ENCODE peak calls at places on chromosomes 3 and 15, in four cellular contexts. One of them, this sample, is unnamed.

GRCh38 chr3:135878501-135878900 is 87.0 kb upstream of the PPP2R3A start:
- DNase-seq in SJSA1: no peak
- DNase-seq in stomach: no peak
- DNase-seq in Panc1: no peak
- DNase-seq in this sample: no peak

GRCh38 chr3:98522538-98523281 is at the start of gene CLDND1:
- DNase-seq in SJSA1: peak; percentile 89
- DNase-seq in stomach: peak; percentile 98
- DNase-seq in Panc1: peak; percentile 92
- DNase-seq in this sample: peak; percentile 94

GRCh38 chr15:83285979-83286553 is 1.6 kb upstream of the BNC1 start:
- DNase-seq in SJSA1: peak; percentile 90
- DNase-seq in stomach: no peak
- DNase-seq in Panc1: no peak
- DNase-seq in this sample: no peak

GRCh38 chr3:151394611-151395010 is 10.1 kb upstream of the P2RY12 start:
- DNase-seq in SJSA1: no peak
- DNase-seq in stomach: no peak
- DNase-seq in Panc1: no peak
- DNase-seq in this sample: no peak

GRCh38 chr3:110327870-110328269 is 743.7 kb upstream of the NECTIN3 start:
- DNase-seq in SJSA1: no peak
- DNase-seq in stomach: no peak
- DNase-seq in Panc1: no peak
- DNase-seq in this sample: no peak

GRCh38 chr15:74857082-74857655 is 14.2 kb upstream of the ULK3 start:
- DNase-seq in SJSA1: no peak
- DNase-seq in stomach: peak; percentile 55
- DNase-seq in Panc1: no peak
- DNase-seq in this sample: no peak

GRCh38 chr3:72058493-72059081 is 273.6 kb upstream of the PROK2 start:
- DNase-seq in SJSA1: no peak
- DNase-seq in stomach: no peak
- DNase-seq in Panc1: no peak
- DNase-seq in this sample: no peak

GRCh38 chr3:190692256-190692655 is 170.2 kb downstream of the GMNC start:
- DNase-seq in SJSA1: no peak
- DNase-seq in stomach: no peak
- DNase-seq in Panc1: no peak
- DNase-seq in this sample: no peak

GRCh38 chr3:170257145-170257544 is 34.9 kb downstream of the PRKCI start:
- DNase-seq in SJSA1: no peak
- DNase-seq in stomach: no peak
- DNase-seq in Panc1: no peak
- DNase-seq in this sample: no peak

GRCh38 chr15:71806452-71806931 is 3.9 kb upstream of the NR2E3 start:
- DNase-seq in SJSA1: peak; percentile 31
- DNase-seq in stomach: no peak
- DNase-seq in Panc1: no peak
- DNase-seq in this sample: no peak

GRCh38 chr3:143536817-143537535 is 311.3 kb downstream of the SLC9A9 start:
- DNase-seq in SJSA1: no peak
- DNase-seq in stomach: no peak
- DNase-seq in Panc1: no peak
- DNase-seq in this sample: no peak

GRCh38 chr3:127654374-127654773 is 18.4 kb upstream of the ABTB1 start:
- DNase-seq in SJSA1: no peak
- DNase-seq in stomach: no peak
- DNase-seq in Panc1: no peak
- DNase-seq in this sample: no peak

GRCh38 chr3:14453841-14454630 is 51.6 kb downstream of the SLC6A6 start:
- DNase-seq in SJSA1: no peak
- DNase-seq in stomach: peak; percentile 39
- DNase-seq in Panc1: no peak
- DNase-seq in this sample: no peak

GRCh38 chr3:89440351-89440750 is 332.9 kb downstream of the EPHA3 start:
- DNase-seq in SJSA1: no peak
- DNase-seq in stomach: no peak
- DNase-seq in Panc1: no peak
- DNase-seq in this sample: no peak

GRCh38 chr15:53454535-53454842 is 305.0 kb downstream of the WDR72 start:
- DNase-seq in SJSA1: no peak
- DNase-seq in stomach: no peak
- DNase-seq in Panc1: no peak
- DNase-seq in this sample: no peak

GRCh38 chr3:134328147-134328591 is 46.1 kb downstream of the AMOTL2 start:
- DNase-seq in SJSA1: peak; percentile 98
- DNase-seq in stomach: no peak
- DNase-seq in Panc1: no peak
- DNase-seq in this sample: no peak

GRCh38 chr3:12785096-12785495 is 11.4 kb upstream of the CAND2 start:
- DNase-seq in SJSA1: no peak
- DNase-seq in stomach: no peak
- DNase-seq in Panc1: no peak
- DNase-seq in this sample: no peak

GRCh38 chr15:52019394-52020252 is 604 bp downstream of the MAPK6 start:
- DNase-seq in SJSA1: peak; percentile 86
- DNase-seq in stomach: peak; percentile 89
- DNase-seq in Panc1: peak; percentile 78
- DNase-seq in this sample: peak; percentile 68

GRCh38 chr3:177824190-177824786 is 627.0 kb upstream of the TBL1XR1 start:
- DNase-seq in SJSA1: no peak
- DNase-seq in stomach: peak; percentile 62
- DNase-seq in Panc1: no peak
- DNase-seq in this sample: no peak

GRCh38 chr3:64187065-64187959 is 38.0 kb downstream of the PRICKLE2 start:
- DNase-seq in SJSA1: peak; percentile 95
- DNase-seq in stomach: peak; percentile 40
- DNase-seq in Panc1: peak; percentile 82
- DNase-seq in this sample: no peak

GRCh38 chr3:12193485-12194165 is 34.9 kb upstream of the TIMP4 start:
- DNase-seq in SJSA1: peak; percentile 92
- DNase-seq in stomach: peak; percentile 44
- DNase-seq in Panc1: peak; percentile 86
- DNase-seq in this sample: no peak

GRCh38 chr3:148697311-148698189 is at the start of gene AGTR1:
- DNase-seq in SJSA1: no peak
- DNase-seq in stomach: peak; percentile 28
- DNase-seq in Panc1: no peak
- DNase-seq in this sample: no peak

GRCh38 chr15:41866872-41867579 is 26.8 kb downstream of the SPTBN5 start:
- DNase-seq in SJSA1: no peak
- DNase-seq in stomach: no peak
- DNase-seq in Panc1: no peak
- DNase-seq in this sample: no peak

GRCh38 chr15:70761931-70762468 is 1.4 kb downstream of the UACA start:
- DNase-seq in SJSA1: no peak
- DNase-seq in stomach: no peak
- DNase-seq in Panc1: no peak
- DNase-seq in this sample: no peak

GRCh38 chr3:124664804-124665203 is 65.4 kb upstream of the UMPS start:
- DNase-seq in SJSA1: no peak
- DNase-seq in stomach: peak; percentile 64
- DNase-seq in Panc1: no peak
- DNase-seq in this sample: no peak

GRCh38 chr3:194082596-194083220 is 53.2 kb upstream of the HES1 start:
- DNase-seq in SJSA1: no peak
- DNase-seq in stomach: no peak
- DNase-seq in Panc1: no peak
- DNase-seq in this sample: no peak
- H3K27ac ChIP-seq in SJSA1: no peak overlapping the region
- H3K27ac ChIP-seq in stomach: no peak overlapping the region
- H3K27ac ChIP-seq in Panc1: peak overlapping the region; percentile 44
- H3K27ac ChIP-seq in this sample: no peak overlapping the region

GRCh38 chr15:89578146-89578545 is 2.9 kb downstream of the TICRR start:
- DNase-seq in SJSA1: no peak
- DNase-seq in stomach: no peak
- DNase-seq in Panc1: no peak
- DNase-seq in this sample: no peak

GRCh38 chr15:89576417-89576773 is 1.1 kb downstream of the TICRR start:
- DNase-seq in SJSA1: no peak
- DNase-seq in stomach: no peak
- DNase-seq in Panc1: no peak
- DNase-seq in this sample: no peak

GRCh38 chr15:89577776-89578115 is 2.5 kb downstream of the TICRR start:
- DNase-seq in SJSA1: no peak
- DNase-seq in stomach: no peak
- DNase-seq in Panc1: no peak
- DNase-seq in this sample: no peak

GRCh38 chr15:89575146-89575655 is at the start of gene TICRR:
- DNase-seq in SJSA1: peak; percentile 98
- DNase-seq in stomach: peak; percentile 96
- DNase-seq in Panc1: peak; percentile 99
- DNase-seq in this sample: peak; percentile 98

DNA sequence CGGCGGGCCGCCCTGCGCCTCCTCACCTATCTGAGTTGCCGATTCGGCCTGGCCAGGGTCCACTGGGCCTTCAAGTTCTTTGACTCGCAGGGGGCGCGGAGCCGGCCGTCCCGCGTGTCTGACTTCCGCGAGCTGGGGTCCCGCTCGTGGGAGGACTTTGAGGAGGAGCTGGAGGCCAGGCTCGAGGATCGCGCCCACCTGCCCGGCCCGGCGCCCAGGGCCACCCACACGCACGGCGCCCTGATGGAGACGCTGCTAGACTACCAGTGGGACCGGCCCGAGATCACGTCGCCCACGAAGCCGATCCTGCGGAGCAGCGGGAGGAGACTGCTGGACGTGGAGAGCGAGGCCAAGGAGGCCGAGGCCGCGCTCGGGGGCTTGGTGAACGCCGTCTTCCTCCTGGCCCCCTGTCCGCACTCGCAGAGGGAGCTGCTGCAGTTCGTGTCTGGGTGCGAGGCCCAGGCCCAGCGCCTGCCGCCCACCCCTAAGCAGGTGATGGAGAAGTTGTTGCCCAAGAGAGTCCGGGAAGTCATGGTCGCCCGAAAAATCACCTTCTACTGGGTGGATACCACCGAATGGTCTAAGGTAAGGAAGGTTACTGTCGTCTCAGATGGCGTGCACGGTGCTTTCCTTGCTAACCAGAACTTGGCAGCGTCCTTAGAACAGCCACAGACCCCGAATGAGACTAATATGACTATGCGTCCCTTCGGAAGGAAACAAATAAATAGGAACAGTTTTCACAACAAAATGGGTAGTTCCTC is 567 bp downstream of the TICRR start:
- DNase-seq in SJSA1: no peak
- DNase-seq in stomach: no peak
- DNase-seq in Panc1: no peak
- DNase-seq in this sample: peak; percentile 10
- H3K4me3 ChIP-seq in SJSA1: peak overlapping the region; percentile 73
- H3K4me3 ChIP-seq in stomach: peak overlapping the region; percentile 83
- H3K4me3 ChIP-seq in Panc1: peak overlapping the region; percentile 73
- H3K4me3 ChIP-seq in this sample: peak overlapping the region; percentile 74

GRCh38 chr15:39618063-39618823 is 37.4 kb downstream of the THBS1 start:
- DNase-seq in SJSA1: no peak
- DNase-seq in stomach: no peak
- DNase-seq in Panc1: no peak
- DNase-seq in this sample: no peak
- H3K27ac ChIP-seq in SJSA1: no peak overlapping the region
- H3K27ac ChIP-seq in stomach: no peak overlapping the region
- H3K27ac ChIP-seq in Panc1: no peak overlapping the region
- H3K27ac ChIP-seq in this sample: no peak overlapping the region

DNA sequence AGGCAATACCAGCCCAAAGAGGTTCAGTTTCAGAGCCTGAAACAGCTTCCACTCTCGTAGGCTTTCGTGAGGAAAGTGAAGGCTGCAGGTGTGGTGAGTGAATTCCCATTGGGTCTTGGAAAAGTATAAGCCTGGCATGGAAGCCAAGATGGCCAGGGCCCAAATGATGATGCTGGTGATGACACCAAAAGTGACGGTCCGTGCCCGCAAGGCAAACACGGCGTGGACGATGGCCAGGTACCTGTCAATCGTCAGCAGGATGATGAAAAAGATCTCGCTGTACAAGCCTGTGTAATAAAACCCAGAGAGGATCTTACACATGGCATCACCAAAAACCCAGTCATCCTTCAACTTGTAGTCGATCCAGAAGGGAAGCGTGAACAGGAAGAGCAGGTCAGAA is 4.4 kb downstream of the CCR1 start:
- DNase-seq in SJSA1: no peak
- DNase-seq in stomach: no peak
- DNase-seq in Panc1: no peak
- DNase-seq in this sample: no peak
- H3K4me3 ChIP-seq in SJSA1: no peak overlapping the region
- H3K4me3 ChIP-seq in stomach: no peak overlapping the region
- H3K4me3 ChIP-seq in Panc1: no peak overlapping the region
- H3K4me3 ChIP-seq in this sample: no peak overlapping the region

GRCh38 chr3:102090646-102091045 is 241.3 kb downstream of the NFKBIZ start:
- DNase-seq in SJSA1: peak; percentile 42
- DNase-seq in stomach: no peak
- DNase-seq in Panc1: no peak
- DNase-seq in this sample: no peak
- H3K27ac ChIP-seq in SJSA1: peak overlapping the region; percentile 93
- H3K27ac ChIP-seq in stomach: no peak overlapping the region
- H3K27ac ChIP-seq in Panc1: no peak overlapping the region
- H3K27ac ChIP-seq in this sample: no peak overlapping the region

GRCh38 chr3:29285356-29286070 is 4.6 kb downstream of the RBMS3 start:
- DNase-seq in SJSA1: peak; percentile 66
- DNase-seq in stomach: no peak
- DNase-seq in Panc1: no peak
- DNase-seq in this sample: no peak
- H3K4me3 ChIP-seq in SJSA1: peak overlapping the region; percentile 23
- H3K4me3 ChIP-seq in stomach: peak overlapping the region; percentile 12
- H3K4me3 ChIP-seq in Panc1: peak overlapping the region; percentile 6
- H3K4me3 ChIP-seq in this sample: no peak overlapping the region

DNA sequence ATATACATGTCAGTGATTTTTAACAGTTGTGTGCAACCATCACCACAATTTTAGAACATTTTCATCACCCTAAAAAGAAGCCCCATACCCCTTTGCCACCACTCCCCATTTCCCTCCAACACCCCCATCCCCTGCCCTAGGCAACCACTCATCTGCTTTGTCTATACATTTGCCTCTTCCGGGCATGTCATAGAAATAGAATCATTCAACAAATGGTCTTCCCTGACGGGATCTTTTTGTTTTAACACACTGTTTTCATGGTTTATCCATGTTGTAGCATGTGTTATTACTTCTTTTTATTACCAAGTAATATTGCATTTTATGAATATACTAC is 4.0 kb downstream of the VILL start:
- DNase-seq in SJSA1: no peak
- DNase-seq in stomach: no peak
- DNase-seq in Panc1: no peak
- DNase-seq in this sample: no peak
- H3K27ac ChIP-seq in SJSA1: no peak overlapping the region
- H3K27ac ChIP-seq in stomach: peak overlapping the region; percentile 90
- H3K27ac ChIP-seq in Panc1: peak overlapping the region; percentile 85
- H3K27ac ChIP-seq in this sample: peak overlapping the region; percentile 84

GRCh38 chr15:45113380-45113990 is 487 bp downstream of the DUOX2 start:
- DNase-seq in SJSA1: no peak
- DNase-seq in stomach: no peak
- DNase-seq in Panc1: no peak
- DNase-seq in this sample: no peak
- H3K4me3 ChIP-seq in SJSA1: no peak overlapping the region
- H3K4me3 ChIP-seq in stomach: peak overlapping the region; percentile 44
- H3K4me3 ChIP-seq in Panc1: peak overlapping the region; percentile 24
- H3K4me3 ChIP-seq in this sample: no peak overlapping the region

This sample was measured in CD4-positive, alpha-beta memory T cell.